ENCODE peak calls at places on chromosomes 3 and 15, in seven cellular contexts. P, C, U, K, Q, N and S are unnamed samples.

GRCh38 chr3:151283907-151284461 is 5.6 kb upstream of the P2RY14 start:
- DNase-seq in P (peak), C (no peak), U (peak), K (no peak), Q (no peak), N (peak), S (no peak)

GRCh38 chr15:54149115-54149531 is 170.9 kb downstream of the UNC13C start:
- DNase-seq in P (no peak), C (no peak), U (no peak), K (no peak), Q (no peak), N (no peak), S (no peak)

GRCh38 chr3:128554100-128554464 is 61.1 kb upstream of the GATA2 start:
- DNase-seq in P (peak), C (no peak), U (no peak), K (peak), Q (no peak), N (peak), S (peak)

GRCh38 chr3:12662593-12663310 is 1.2 kb downstream of the RAF1 start:
- DNase-seq in P (peak), C (peak), U (peak), K (peak), Q (peak), N (peak), S (no peak)

GRCh38 chr3:156307704-156308103 is 187.3 kb downstream of the KCNAB1 start:
- DNase-seq in P (peak), C (peak), U (peak), K (peak), Q (no peak), N (no peak), S (peak)

GRCh38 chr15:56532766-56533455 is 68.0 kb upstream of the MNS1 start:
- DNase-seq in P (no peak), C (no peak), U (no peak), K (no peak), Q (peak), N (no peak), S (peak)

GRCh38 chr3:69411331-69411730 is 25.4 kb upstream of the FRMD4B start:
- DNase-seq in P (peak), C (no peak), U (peak), K (no peak), Q (no peak), N (no peak), S (peak)

GRCh38 chr3:163450684-163451083 is 1627.6 kb downstream of the SI start:
- DNase-seq in P (no peak), C (no peak), U (no peak), K (no peak), Q (no peak), N (no peak), S (no peak)

GRCh38 chr15:80643296-80643965 is 51.7 kb upstream of the ABHD17C start:
- DNase-seq in P (no peak), C (no peak), U (peak), K (no peak), Q (no peak), N (no peak), S (no peak)

GRCh38 chr15:80512729-80513670 is 108.8 kb downstream of the ARNT2 start:
- DNase-seq in P (peak), C (no peak), U (peak), K (peak), Q (no peak), N (peak), S (no peak)

GRCh38 chr3:197025736-197026480 is 3.7 kb downstream of the MELTF start:
- DNase-seq in P (no peak), C (no peak), U (no peak), K (no peak), Q (no peak), N (no peak), S (no peak)

GRCh38 chr15:42707068-42707467 is 29.9 kb downstream of the CDAN1 start:
- DNase-seq in P (peak), C (no peak), U (peak), K (no peak), Q (no peak), N (peak), S (peak)

GRCh38 chr15:74790080-74790916 is 8.4 kb downstream of the CSK start:
- DNase-seq in P (no peak), C (peak), U (peak), K (peak), Q (peak), N (no peak), S (peak)

GRCh38 chr3:127033786-127034185 is 50.9 kb downstream of the PLXNA1 start:
- DNase-seq in P (no peak), C (no peak), U (no peak), K (no peak), Q (no peak), N (no peak), S (no peak)

GRCh38 chr3:13135811-13136321 is 62.6 kb upstream of the IQSEC1 start:
- DNase-seq in P (no peak), C (no peak), U (no peak), K (no peak), Q (no peak), N (no peak), S (no peak)

GRCh38 chr3:112811917-112812660 is 34.6 kb downstream of the CD200R1L start:
- DNase-seq in P (no peak), C (peak), U (no peak), K (no peak), Q (peak), N (no peak), S (no peak)

GRCh38 chr3:9179826-9180763 is 69.4 kb downstream of the SRGAP3 start:
- DNase-seq in P (no peak), C (no peak), U (no peak), K (no peak), Q (no peak), N (no peak), S (no peak)

GRCh38 chr15:52233405-52233804 is 42.2 kb upstream of the GNB5 start:
- DNase-seq in P (no peak), C (no peak), U (peak), K (no peak), Q (no peak), N (no peak), S (no peak)

GRCh38 chr3:129276385-129276784 is 2.3 kb upstream of the HMCES start:
- DNase-seq in P (no peak), C (no peak), U (no peak), K (no peak), Q (no peak), N (no peak), S (no peak)

GRCh38 chr3:142866841-142867631 is 21.8 kb downstream of the PCOLCE2 start:
- DNase-seq in P (peak), C (no peak), U (no peak), K (peak), Q (no peak), N (peak), S (no peak)

GRCh38 chr15:77768107-77768506 is 135.4 kb upstream of the LINGO1 start:
- DNase-seq in P (no peak), C (no peak), U (no peak), K (no peak), Q (no peak), N (no peak), S (no peak)
- TF ChIP-seq CTCF in P (no peak), C (no peak), U (no peak), K (no peak), Q (no peak), N (no peak), S (no peak)

GRCh38 chr15:66504563-66505429 is at the start of the genes RPL4 and ZWILCH:
- DNase-seq in P (peak), C (peak), U (peak), K (peak), Q (peak), N (peak), S (peak)
- TF ChIP-seq CTCF in P (no peak), C (no peak), U (no peak), K (no peak), Q (no peak), N (no peak), S (no peak)

GRCh38 chr15:100131321-100132224 is 210.2 kb downstream of the ADAMTS17 start:
- DNase-seq in P (peak), C (peak), U (peak), K (peak), Q (peak), N (peak), S (no peak)

GRCh38 chr15:100129677-100130076 is 212.1 kb downstream of the ADAMTS17 start:
- DNase-seq in P (peak), C (no peak), U (no peak), K (no peak), Q (no peak), N (no peak), S (no peak)

GRCh38 chr15:100132309-100132708 is 209.5 kb downstream of the ADAMTS17 start:
- DNase-seq in P (no peak), C (no peak), U (no peak), K (no peak), Q (no peak), N (no peak), S (no peak)

GRCh38 chr15:100133981-100134711 is 207.6 kb downstream of the ADAMTS17 start:
- DNase-seq in P (no peak), C (no peak), U (no peak), K (no peak), Q (no peak), N (no peak), S (no peak)

GRCh38 chr15:100133001-100133400 is 208.8 kb downstream of the ADAMTS17 start:
- DNase-seq in P (no peak), C (no peak), U (no peak), K (no peak), Q (no peak), N (no peak), S (no peak)
- TF ChIP-seq CTCF in P (no peak), C (no peak), U (no peak), K (no peak), Q (no peak), N (no peak), S (no peak)

GRCh38 chr3:40588406-40588805 is 63.6 kb downstream of the ZNF621 start:
- DNase-seq in P (peak), C (no peak), U (no peak), K (peak), Q (no peak), N (no peak), S (no peak)
- TF ChIP-seq CTCF in P (peak), C (no peak), U (no peak), K (no peak), Q (no peak), N (no peak), S (no peak)

GRCh38 chr15:31545257-31545656 is 218.6 kb downstream of the KLF13 start:
- DNase-seq in P (no peak), C (no peak), U (no peak), K (no peak), Q (no peak), N (no peak), S (no peak)

GRCh38 chr15:31540633-31541032 is 214.0 kb downstream of the KLF13 start:
- DNase-seq in P (no peak), C (no peak), U (no peak), K (no peak), Q (no peak), N (no peak), S (no peak)

GRCh38 chr15:31550211-31550848 is 223.7 kb downstream of the KLF13 start:
- DNase-seq in P (no peak), C (no peak), U (no peak), K (no peak), Q (no peak), N (no peak), S (no peak)

DNA sequence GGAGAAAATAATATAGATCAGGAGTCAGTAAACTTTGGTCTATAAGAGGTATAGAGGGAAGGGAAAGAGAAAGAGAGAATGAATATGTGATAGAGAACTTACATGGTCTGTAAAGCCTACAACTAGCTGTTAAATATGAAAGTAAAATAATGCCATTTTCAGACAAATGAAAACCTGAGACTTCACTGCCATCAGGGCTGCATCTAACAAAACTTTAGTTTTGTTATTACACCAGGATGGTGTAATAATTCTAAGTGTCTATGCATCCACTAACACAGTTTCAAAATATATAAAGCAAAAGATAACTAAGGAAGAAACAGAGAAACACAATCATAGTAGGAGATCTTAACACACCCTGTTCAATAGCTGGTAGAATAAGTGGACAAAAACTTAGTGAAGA is 217.7 kb downstream of the KLF13 start:
- DNase-seq in P (no peak), C (no peak), U (no peak), K (no peak), Q (no peak), N (no peak), S (no peak)
- TF ChIP-seq CTCF in P (no peak), C (no peak), U (no peak), K (no peak), Q (no peak), N (no peak), S (no peak)

DNA sequence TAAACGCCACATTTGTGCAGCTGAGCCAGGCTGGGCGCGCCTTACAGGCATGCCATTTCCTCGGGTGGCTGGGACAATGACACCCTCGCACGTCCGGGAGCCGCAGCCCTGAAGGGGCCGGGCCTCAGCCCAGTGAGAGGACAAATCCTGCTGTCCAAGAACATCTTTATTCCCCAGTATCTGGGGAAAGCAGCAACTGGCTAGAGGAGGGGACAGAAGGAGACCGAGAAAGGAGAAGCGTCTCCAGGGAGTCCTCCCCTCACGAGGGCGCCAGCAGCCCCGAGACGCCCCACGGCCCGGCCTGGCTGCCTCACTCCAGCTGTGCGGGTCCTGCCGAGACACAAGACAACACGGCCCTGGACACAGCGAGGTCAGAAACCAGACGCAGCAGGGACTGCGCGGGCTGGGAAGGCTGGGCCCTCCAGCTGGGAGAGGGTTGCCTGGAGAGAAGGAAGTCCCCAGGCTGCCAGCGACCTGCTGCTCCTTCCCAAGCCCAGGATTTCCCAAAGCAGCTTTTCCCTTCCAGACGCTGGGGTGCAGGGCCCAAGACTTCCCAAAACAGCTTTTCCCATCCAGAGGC is 130.2 kb downstream of the CHSY1 start:
- DNase-seq in P (peak), C (peak), U (peak), K (peak), Q (peak), N (no peak), S (no peak)
- TF ChIP-seq CTCF in P (peak), C (no peak), U (peak), K (no peak), Q (peak), N (no peak), S (peak)

DNA sequence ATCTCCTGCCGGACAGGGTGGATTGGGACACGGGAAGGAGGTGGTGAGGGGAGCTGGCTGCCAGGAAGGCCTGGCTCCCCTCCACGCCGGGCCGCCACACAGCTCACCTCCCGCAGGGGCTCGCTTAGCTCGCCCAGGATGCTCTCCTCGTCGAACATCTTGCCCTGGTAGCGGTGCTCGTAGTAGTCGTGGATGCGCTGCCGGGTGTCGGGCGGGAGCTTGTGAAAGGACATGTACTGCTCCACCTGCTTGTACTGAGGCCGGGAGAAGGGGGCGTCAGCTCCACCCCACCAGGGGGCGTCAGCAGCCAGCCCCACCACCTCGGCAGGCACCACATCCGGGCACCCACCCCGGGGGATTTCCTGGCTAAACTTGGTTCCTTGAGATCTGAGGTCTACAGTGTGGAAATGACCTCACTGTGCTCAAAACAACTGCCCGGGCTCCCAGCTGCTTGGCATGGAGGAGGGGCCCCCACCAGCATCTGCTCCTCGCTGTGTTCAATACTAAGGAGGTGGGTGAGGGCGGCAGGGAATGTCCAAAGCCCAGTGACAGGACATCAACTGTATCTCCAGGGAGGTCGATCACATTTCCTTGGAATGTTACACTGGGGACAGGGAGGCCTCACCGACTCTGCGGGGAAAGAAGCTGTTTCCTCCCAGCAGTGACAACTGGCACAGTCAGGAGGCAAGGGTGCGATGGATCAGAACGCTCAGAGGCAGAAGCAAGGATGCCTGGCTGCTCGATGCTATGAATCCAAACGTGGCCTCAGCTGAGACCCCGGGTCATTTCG is 43.4 kb downstream of the HCN4 start:
- DNase-seq in P (no peak), C (no peak), U (no peak), K (peak), Q (no peak), N (peak), S (no peak)
- TF ChIP-seq CTCF in P (peak), C (peak), U (no peak), K (peak), Q (peak), N (no peak), S (no peak)

DNA sequence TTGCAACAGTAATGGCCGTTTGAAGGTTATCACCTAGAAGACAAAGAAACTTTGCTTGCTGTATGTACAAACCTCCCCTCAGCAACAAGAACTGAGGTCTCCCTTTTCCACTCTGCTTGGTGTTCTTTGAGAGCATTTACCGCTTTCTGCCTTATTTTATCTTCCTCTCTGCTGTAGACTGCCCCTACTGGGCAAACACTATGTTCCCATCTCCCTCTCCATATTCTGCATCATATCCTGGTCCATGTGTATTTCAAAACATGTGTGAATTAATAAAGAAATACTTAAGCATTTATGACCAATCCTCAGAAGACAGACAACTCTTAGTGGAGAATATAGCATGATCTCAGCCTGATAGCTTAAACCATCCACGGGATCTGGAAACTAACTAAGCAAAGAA is 64.4 kb downstream of the ATP13A5 start:
- DNase-seq in P (no peak), C (no peak), U (no peak), K (no peak), Q (no peak), N (no peak), S (no peak)
- TF ChIP-seq CTCF in P (peak), C (no peak), U (no peak), K (no peak), Q (no peak), N (no peak), S (no peak)

DNA sequence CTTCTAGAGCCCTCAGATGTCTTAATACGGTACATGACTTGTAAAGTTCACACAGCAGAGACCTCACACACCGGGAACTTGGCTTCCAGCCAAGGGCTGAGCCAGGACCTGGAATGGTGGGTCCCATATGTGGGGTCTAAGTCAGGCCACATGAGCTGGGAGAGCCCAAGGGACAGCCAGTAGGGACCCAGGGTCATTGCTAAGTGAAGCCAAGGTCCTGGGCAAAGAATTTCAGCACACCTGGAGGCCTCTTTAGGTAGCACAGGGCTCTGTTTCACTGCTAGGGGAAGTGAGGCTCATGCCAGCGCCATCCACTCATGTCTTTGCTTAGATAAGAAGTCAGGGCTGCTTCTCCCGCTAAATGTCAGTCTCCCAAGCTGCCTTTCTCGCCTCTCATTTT is 116.5 kb upstream of the TLE3 start:
- DNase-seq in P (no peak), C (no peak), U (no peak), K (no peak), Q (no peak), N (no peak), S (no peak)
- TF ChIP-seq CTCF in P (no peak), C (no peak), U (no peak), K (no peak), Q (no peak), N (no peak), S (no peak)